ENCODE peak calls at places on chromosomes 5 and 9, in six cellular contexts. Q is lower leg skin, K is adrenal gland, T is Peyer's patch, X is stomach, W is A549. E is an unnamed sample.

GRCh38 chr9:16170119-16170518 is 617.3 kb downstream of the CCDC171 start:
- DNase-seq in Q (no peak), K (no peak), T (no peak), X (no peak), W (no peak), E (no peak)

GRCh38 chr9:109253637-109254284 is 67.1 kb downstream of the EPB41L4B start:
- DNase-seq in Q (no peak), K (peak; percentile 41), T (no peak), X (peak; percentile 66), W (peak; percentile 56), E (no peak)

GRCh38 chr5:83925952-83926351 is 205.3 kb upstream of the HAPLN1 start:
- DNase-seq in Q (no peak), K (no peak), T (no peak), X (no peak), W (no peak), E (no peak)

GRCh38 chr9:131120620-131121228 is 4.7 kb upstream of the NUP214 start:
- DNase-seq in Q (no peak), K (peak; percentile 42), T (no peak), X (no peak), W (no peak), E (no peak)

GRCh38 chr9:109440797-109441287 is 57.3 kb downstream of the PTPN3 start:
- DNase-seq in Q (peak; percentile 77), K (peak; percentile 86), T (peak; percentile 22), X (peak; percentile 53), W (peak; percentile 82), E (peak; percentile 50)

GRCh38 chr5:148969291-148969690 is 93.6 kb downstream of the SH3TC2 start:
- DNase-seq in Q (no peak), K (no peak), T (no peak), X (no peak), W (no peak), E (no peak)

GRCh38 chr9:106888992-106889631 is 26.1 kb downstream of the ZNF462 start:
- DNase-seq in Q (no peak), K (no peak), T (no peak), X (no peak), W (no peak), E (no peak)

GRCh38 chr5:32008746-32009145 is 165.4 kb downstream of the GOLPH3 start:
- DNase-seq in Q (no peak), K (no peak), T (no peak), X (no peak), W (no peak), E (no peak)

GRCh38 chr9:87545858-87546257 is 48.2 kb downstream of the DAPK1 start:
- DNase-seq in Q (no peak), K (no peak), T (no peak), X (no peak), W (no peak), E (no peak)

GRCh38 chr5:149002053-149002452 is 60.8 kb downstream of the SH3TC2 start:
- DNase-seq in Q (no peak), K (no peak), T (no peak), X (no peak), W (peak; percentile 76), E (peak; percentile 16)

GRCh38 chr5:160649304-160649703 is 202.7 kb downstream of the ATP10B start:
- DNase-seq in Q (no peak), K (no peak), T (no peak), X (no peak), W (no peak), E (peak; percentile 49)

GRCh38 chr9:81318571-81318970 is 370.8 kb downstream of the TLE1 start:
- DNase-seq in Q (no peak), K (no peak), T (no peak), X (no peak), W (peak; percentile 51), E (no peak)

GRCh38 chr5:5318426-5319205 is 103.9 kb upstream of the ICE1 start:
- DNase-seq in Q (no peak), K (no peak), T (no peak), X (no peak), W (no peak), E (no peak)
- TF ChIP-seq POLR2A in Q (no peak), K (no peak), T (no peak), X (no peak), W (no peak), E (no peak)

GRCh38 chr9:120531683-120532300 is 48.2 kb downstream of the CDK5RAP2 start:
- DNase-seq in Q (peak; percentile 33), K (peak; percentile 62), T (no peak), X (no peak), W (peak; percentile 55), E (no peak)

GRCh38 chr9:120534266-120534665 is 45.7 kb downstream of the CDK5RAP2 start:
- DNase-seq in Q (no peak), K (no peak), T (no peak), X (no peak), W (no peak), E (no peak)

GRCh38 chr9:120532891-120533290 is 47.1 kb downstream of the CDK5RAP2 start:
- DNase-seq in Q (peak; percentile 31), K (no peak), T (no peak), X (no peak), W (no peak), E (no peak)

GRCh38 chr9:120536094-120536493 is 43.9 kb downstream of the CDK5RAP2 start:
- DNase-seq in Q (no peak), K (no peak), T (no peak), X (no peak), W (no peak), E (no peak)

DNA sequence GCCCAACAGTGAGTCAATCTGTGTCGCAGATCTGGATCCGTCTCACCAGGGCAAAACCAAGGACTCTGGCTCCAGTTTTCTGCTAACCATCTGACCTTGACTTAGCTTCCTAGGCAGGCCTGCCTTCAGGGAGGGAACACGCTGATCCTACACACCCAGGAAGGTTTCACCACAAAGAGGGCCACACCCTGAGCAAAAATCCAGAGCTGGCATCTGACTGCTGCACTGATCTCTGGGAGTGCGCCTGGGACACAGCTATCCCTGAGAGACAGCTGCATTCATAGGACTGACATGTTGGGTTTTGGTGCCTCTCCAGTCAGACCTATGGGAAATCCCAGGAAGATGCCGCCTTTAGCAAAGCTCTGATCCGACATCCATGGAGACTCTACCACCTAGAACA is 47.5 kb downstream of the CDK5RAP2 start:
- DNase-seq in Q (peak; percentile 89), K (peak; percentile 74), T (no peak), X (peak; percentile 72), W (peak; percentile 82), E (peak; percentile 34)
- TF ChIP-seq POLR2A in Q (no peak), K (peak; percentile 6), T (peak; percentile 57), X (no peak), W (no peak), E (no peak)

GRCh38 chr9:129798973-129799372 is 4.0 kb upstream of the TOR1B start:
- DNase-seq in Q (no peak), K (no peak), T (no peak), X (no peak), W (no peak), E (no peak)

GRCh38 chr9:129803679-129804065 is 688 bp downstream of the TOR1B start:
- DNase-seq in Q (no peak), K (no peak), T (no peak), X (no peak), W (no peak), E (no peak)

GRCh38 chr9:129806126-129806525 is 3.1 kb downstream of the TOR1B start:
- DNase-seq in Q (no peak), K (no peak), T (no peak), X (no peak), W (no peak), E (no peak)

GRCh38 chr9:129801504-129801903 is 1.5 kb upstream of the TOR1B start:
- DNase-seq in Q (no peak), K (no peak), T (no peak), X (no peak), W (no peak), E (no peak)

DNA sequence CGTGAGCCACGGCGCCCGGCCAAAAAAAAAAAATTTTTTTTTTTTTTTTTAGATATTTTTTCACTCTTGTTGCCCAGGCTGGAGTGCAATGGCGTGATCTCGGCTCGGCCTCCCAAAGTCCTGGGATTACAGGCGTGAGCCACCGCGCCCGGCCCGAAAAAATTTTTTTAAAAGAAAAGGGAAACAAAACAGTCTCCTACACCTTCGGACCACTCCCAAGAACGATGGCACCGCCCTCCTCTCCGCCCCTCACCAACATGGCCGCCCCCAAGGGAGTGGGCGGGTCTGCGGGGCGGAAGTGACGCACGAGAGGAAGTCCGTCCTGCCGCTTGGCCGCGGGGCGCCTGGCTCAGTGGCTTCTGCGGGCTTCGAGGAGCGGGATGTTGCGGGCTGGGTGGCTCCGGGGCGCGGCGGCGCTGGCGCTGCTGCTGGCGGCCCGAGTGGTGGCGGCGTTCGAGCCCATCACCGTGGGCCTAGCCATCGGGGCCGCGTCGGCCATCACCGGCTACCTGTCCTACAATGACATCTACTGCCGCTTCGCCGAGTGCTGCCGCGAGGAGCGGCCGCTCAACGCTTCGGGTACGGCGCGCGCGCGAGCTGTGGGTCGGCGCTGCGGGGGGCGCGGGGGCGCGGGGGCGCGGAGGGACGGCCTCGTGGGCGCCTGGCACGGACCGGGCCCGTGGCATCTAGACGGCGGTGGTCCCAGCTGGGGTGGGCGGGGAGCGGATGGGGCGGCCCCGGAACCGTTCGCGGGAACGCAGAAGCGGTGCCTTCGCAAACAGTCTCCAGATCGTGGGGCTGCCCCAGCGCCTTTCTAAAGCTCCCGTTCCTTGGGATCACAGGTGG is at the start of gene TOR1B:
- DNase-seq in Q (peak; percentile 90), K (peak; percentile 96), T (peak; percentile 96), X (peak; percentile 94), W (peak; percentile 96), E (peak; percentile 95)
- TF ChIP-seq POLR2A in Q (no peak), K (peak; percentile 82), T (peak; percentile 86), X (no peak), W (peak; percentile 92), E (peak; percentile 76)

GRCh38 chr9:27572566-27572917 is 739 bp downstream of the C9orf72 start:
- DNase-seq in Q (peak; percentile 73), K (peak; percentile 85), T (peak; percentile 74), X (peak; percentile 57), W (peak; percentile 52), E (peak; percentile 62)
- TF ChIP-seq POLR2A in Q (no peak), K (no peak), T (peak; percentile 37), X (no peak), W (no peak), E (no peak)

DNA sequence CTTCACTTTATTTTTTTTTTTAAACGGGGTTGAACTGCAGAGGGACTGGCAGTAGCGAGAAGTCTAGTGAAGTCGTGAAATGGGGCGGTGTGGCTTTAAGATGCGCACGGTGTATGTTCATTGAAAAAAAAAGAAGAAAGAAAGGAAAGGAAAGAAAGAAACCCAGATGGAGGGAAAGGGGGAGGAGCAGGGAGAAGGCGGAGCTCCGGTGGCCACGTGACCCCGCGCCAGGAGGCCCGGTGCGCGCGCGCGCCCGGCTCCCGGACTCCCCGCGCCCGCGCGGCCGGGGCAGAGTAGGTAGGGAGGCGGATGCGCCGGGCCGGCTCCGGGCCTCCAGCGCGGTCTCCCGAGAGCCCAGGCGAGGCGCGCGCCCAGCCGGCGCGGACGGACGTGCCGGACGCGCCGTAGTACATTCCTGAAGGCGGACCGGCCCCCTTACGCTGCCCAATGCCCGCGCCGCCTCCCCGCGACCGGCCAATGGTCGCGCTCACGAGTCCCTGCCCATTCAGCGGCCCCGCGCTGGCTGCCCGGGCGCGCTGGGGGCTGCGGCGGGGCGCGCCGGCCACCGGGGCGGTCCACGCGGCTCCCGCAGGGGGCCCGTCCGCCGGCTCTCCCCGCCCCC is 6.0 kb downstream of the PTCH1 start:
- DNase-seq in Q (peak; percentile 87), K (peak; percentile 94), T (peak; percentile 60), X (peak; percentile 93), W (peak; percentile 93), E (peak; percentile 95)
- TF ChIP-seq POLR2A in Q (peak; percentile 35), K (peak; percentile 89), T (peak; percentile 59), X (no peak), W (no peak), E (peak; percentile 69)

GRCh38 chr5:94111209-94112004 is 370.0 kb upstream of the POU5F2 start:
- DNase-seq in Q (peak; percentile 96), K (peak; percentile 98), T (peak; percentile 95), X (peak; percentile 96), W (peak; percentile 98), E (peak; percentile 98)
- TF ChIP-seq POLR2A in Q (no peak), K (peak; percentile 62), T (peak; percentile 60), X (no peak), W (peak; percentile 43), E (no peak)

E was measured in testis.